ENCODE peak calls at places on chromosome 10, in eight cellular contexts. G is lung; X is A549; P is CD8-positive, alpha-beta T cell; F is IMR-90; C is GM23248; B is H1; A is CD8-positive, alpha-beta memory T cell. W is an unnamed sample.

GRCh38 chr10:94308866-94309265 is 53.9 kb downstream of the NOC3L start:
- DNase-seq in G (no peak), F (peak; percentile 15), B (no peak), P (no peak), X (no peak), A (no peak), C (no peak), W (no peak)

GRCh38 chr10:102782698-102783540 is 39.2 kb downstream of the WBP1L start:
- DNase-seq in P (no peak), G (peak; percentile 71), B (no peak), A (no peak), F (peak; percentile 95), C (peak; percentile 93), X (no peak), W (no peak)

GRCh38 chr10:3786295-3786981 is 1.4 kb upstream of the KLF6 start:
- DNase-seq in G (no peak), B (peak; percentile 68), A (no peak), X (peak; percentile 30), P (no peak), C (no peak), F (peak; percentile 42), W (peak; percentile 58)

GRCh38 chr10:1557081-1557480 is 180.2 kb downstream of the ADARB2 start:
- DNase-seq in P (no peak), A (no peak), C (no peak), X (no peak), G (no peak), B (no peak), F (no peak), W (peak; percentile 30)

GRCh38 chr10:114437456-114438292 is 33.4 kb upstream of the AFAP1L2 start:
- DNase-seq in G (no peak), X (peak; percentile 41), F (peak; percentile 19), C (peak; percentile 54), P (no peak), A (no peak), B (no peak), W (no peak)

GRCh38 chr10:88095291-88095721 is 231.9 kb downstream of the PTEN start:
- DNase-seq in X (no peak), B (no peak), A (no peak), P (no peak), G (no peak), F (peak; percentile 89), C (peak; percentile 67), W (no peak)

GRCh38 chr10:24897326-24897926 is 55.0 kb downstream of the PRTFDC1 start:
- DNase-seq in X (peak; percentile 29), G (no peak), B (no peak), P (no peak), F (peak; percentile 78), A (peak; percentile 20), C (peak; percentile 62), W (no peak)

GRCh38 chr10:102152545-102152890 is 329 bp downstream of the NOLC1 start:
- DNase-seq in G (no peak), C (peak; percentile 71), P (no peak), F (peak; percentile 14), X (no peak), A (no peak), B (no peak), W (peak; percentile 64)

GRCh38 chr10:99977916-99978315 is 31.8 kb downstream of the DNMBP start:
- DNase-seq in P (no peak), F (no peak), X (no peak), B (no peak), C (peak; percentile 19), G (no peak), A (no peak), W (no peak)

GRCh38 chr10:99975942-99976809 is 33.6 kb downstream of the DNMBP start:
- DNase-seq in X (no peak), A (no peak), P (no peak), F (peak; percentile 72), C (peak; percentile 68), B (no peak), G (no peak), W (no peak)

GRCh38 chr10:99981581-99982199 is 28.1 kb downstream of the DNMBP start:
- DNase-seq in C (peak; percentile 25), B (no peak), X (no peak), G (no peak), A (no peak), F (no peak), P (no peak), W (no peak)

GRCh38 chr10:99976886-99977391 is 32.8 kb downstream of the DNMBP start:
- DNase-seq in A (no peak), F (peak; percentile 92), P (no peak), B (no peak), G (no peak), X (peak; percentile 82), C (peak; percentile 97), W (no peak)

DNA sequence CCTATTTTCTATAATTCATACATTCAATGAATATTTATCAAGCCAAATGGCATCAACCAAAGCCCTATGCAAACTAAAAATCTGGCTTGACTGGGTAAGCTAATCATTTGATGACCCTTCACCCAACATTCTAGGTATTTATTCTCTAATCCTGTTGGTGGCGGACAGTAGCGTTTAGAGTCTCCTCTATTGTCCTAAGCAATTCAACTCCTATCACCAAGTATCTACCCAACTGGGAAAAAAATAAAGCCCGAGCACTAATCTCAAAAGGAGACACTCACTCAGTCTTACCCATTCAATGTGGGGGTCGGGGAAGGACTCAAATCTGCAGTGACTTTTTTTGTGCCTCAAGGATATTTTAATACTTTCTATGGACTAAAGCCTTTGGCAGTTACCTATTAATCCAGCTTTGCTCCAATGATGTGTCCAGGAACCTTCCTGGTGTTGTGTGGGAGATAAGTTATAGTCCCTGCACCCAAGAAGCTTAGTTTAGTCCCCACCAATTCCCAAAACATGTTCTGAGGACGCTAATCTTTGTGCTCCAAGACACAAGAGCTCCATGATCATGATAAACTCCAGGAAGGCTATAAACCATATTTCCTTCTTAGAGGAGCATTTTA is 30.6 kb downstream of the DNMBP start:
- DNase-seq in G (no peak), B (no peak), F (no peak), C (no peak), P (no peak), X (no peak), A (no peak), W (no peak)
- H3K4me1 ChIP-seq in G (peaks cover 29% of the 10 kb centered on the region), B (no peaks in the 10 kb centered on the region), F (peaks cover 23% of the 10 kb centered on the region), C (peaks cover 78% of the 10 kb centered on the region), P (no peaks in the 10 kb centered on the region), X (peaks cover 75% of the 10 kb centered on the region), A (no peaks in the 10 kb centered on the region), W (peaks cover 5% of the 10 kb centered on the region)

GRCh38 chr10:119447421-119447820 is 95.1 kb downstream of the RGS10 start:
- DNase-seq in X (no peak), F (no peak), B (no peak), P (no peak), G (no peak), A (no peak), C (no peak), W (no peak)

GRCh38 chr10:119449210-119449584 is 93.3 kb downstream of the RGS10 start:
- DNase-seq in A (no peak), F (no peak), C (no peak), X (no peak), G (no peak), B (no peak), P (no peak), W (no peak)

GRCh38 chr10:119448579-119449209 is 93.8 kb downstream of the RGS10 start:
- DNase-seq in C (no peak), X (no peak), A (no peak), B (no peak), F (no peak), G (no peak), P (no peak), W (no peak)

GRCh38 chr10:119446441-119447277 is 95.9 kb downstream of the RGS10 start:
- DNase-seq in G (no peak), P (no peak), A (no peak), X (no peak), F (no peak), B (no peak), C (no peak), W (no peak)

DNA sequence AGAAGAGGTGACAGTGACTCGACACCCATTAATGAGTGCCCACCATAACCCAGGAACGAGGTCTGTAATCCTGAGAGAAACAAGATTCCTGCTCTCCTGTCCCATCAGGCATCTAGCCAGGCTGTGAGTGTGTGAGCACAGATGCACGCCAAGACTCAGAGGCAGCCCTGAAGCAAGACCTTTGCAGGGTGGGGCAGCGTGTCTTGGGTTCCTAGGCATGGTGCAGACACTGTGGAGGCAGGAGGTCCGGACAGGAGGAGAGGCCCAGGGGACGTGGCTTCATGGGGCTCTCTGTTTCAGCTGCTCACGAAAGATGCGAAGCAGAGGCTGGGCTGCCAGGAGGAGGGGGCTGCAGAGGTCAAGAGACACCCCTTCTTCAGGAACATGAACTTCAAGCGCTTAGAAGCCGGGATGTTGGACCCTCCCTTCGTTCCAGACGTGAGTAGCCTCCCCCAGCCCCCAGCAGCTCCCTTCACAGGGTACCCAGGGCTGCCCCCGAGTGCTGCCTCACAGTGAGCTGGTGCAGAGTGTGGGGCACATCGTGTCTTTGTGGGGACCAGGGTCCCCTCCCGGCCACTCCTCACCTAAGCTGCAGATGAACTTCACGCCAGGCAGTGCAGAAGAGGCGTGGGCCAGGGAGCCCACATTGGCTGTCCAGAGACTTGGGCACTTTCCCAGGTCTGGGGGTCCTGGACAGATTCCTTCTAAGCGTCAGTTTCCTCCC is 94.5 kb downstream of the RGS10 start:
- DNase-seq in P (no peak), X (no peak), B (no peak), A (no peak), F (no peak), G (no peak), C (no peak), W (no peak)
- H3K27ac ChIP-seq in P (no peak overlapping the region), X (no peak overlapping the region), B (no peak overlapping the region), A (no peak overlapping the region), F (no peak overlapping the region), G (no peak overlapping the region), C (no peak overlapping the region), W (no peak overlapping the region)

DNA sequence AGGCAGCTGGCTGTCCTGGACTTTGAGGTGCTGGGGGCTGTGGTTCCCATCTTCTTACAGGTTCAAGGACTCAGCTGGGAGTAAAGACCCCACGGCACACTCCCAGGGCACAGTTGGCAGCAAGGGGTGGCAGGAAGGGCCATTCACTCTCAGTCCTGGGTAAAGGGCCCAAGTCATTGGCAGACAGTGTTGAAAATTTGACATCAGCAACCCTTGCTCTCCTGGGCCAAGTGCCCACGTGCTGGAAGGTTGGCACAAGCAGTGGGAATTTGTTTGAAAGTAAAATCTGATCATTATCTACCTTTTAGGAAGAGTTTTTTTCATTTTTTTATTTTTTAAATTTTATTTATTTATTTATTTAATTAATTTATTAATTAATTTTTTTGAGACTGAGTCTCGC is 241.6 kb upstream of the MKI67 start:
- DNase-seq in G (no peak), B (no peak), F (no peak), A (no peak), C (no peak), P (no peak), X (no peak), W (no peak)
- H3K4me1 ChIP-seq in G (no peaks in the 10 kb centered on the region), B (no peaks in the 10 kb centered on the region), F (no peaks in the 10 kb centered on the region), A (no peaks in the 10 kb centered on the region), C (no peaks in the 10 kb centered on the region), P (no peaks in the 10 kb centered on the region), X (no peaks in the 10 kb centered on the region), W (no peaks in the 10 kb centered on the region)

GRCh38 chr10:43257210-43258031 is 9.4 kb downstream of the RASGEF1A start:
- DNase-seq in B (no peak), F (no peak), G (no peak), P (no peak), C (no peak), A (no peak), X (no peak), W (no peak)

GRCh38 chr10:43256531-43257209 is 10.2 kb downstream of the RASGEF1A start:
- DNase-seq in P (no peak), X (no peak), F (no peak), C (no peak), G (no peak), B (no peak), A (no peak), W (no peak)

GRCh38 chr10:43254199-43254730 is 12.6 kb downstream of the RASGEF1A start:
- DNase-seq in B (no peak), P (no peak), G (no peak), F (no peak), C (no peak), A (no peak), X (no peak), W (no peak)

GRCh38 chr10:43254881-43255643 is 11.8 kb downstream of the RASGEF1A start:
- DNase-seq in X (no peak), P (no peak), F (no peak), G (no peak), A (no peak), C (no peak), B (no peak), W (peak; percentile 56)

GRCh38 chr10:43255644-43256431 is 11.0 kb downstream of the RASGEF1A start:
- DNase-seq in C (peak; percentile 56), G (no peak), F (no peak), B (peak; percentile 75), A (peak; percentile 15), P (no peak), X (peak; percentile 34), W (no peak)
- H3K27ac ChIP-seq in C (no peak overlapping the region), G (no peak overlapping the region), F (no peak overlapping the region), B (no peak overlapping the region), A (no peak overlapping the region), P (no peak overlapping the region), X (no peak overlapping the region), W (no peak overlapping the region)